ENCODE peak calls at places on chromosomes 16 and 17, in eight cellular contexts. B, X, Z, S, N, M, V and G are unnamed samples.
A peak's percentile ranks its signal among the peaks of the same experiment; 100 is the strongest.

GRCh38 chr16:30185683-30186421 is 2.5 kb downstream of the CORO1A start:
- DNase-seq in B (no peak), X (no peak), Z (peak; percentile 16), S (no peak), N (no peak), M (peak; percentile 88), V (no peak), G (no peak)

GRCh38 chr16:68367034-68367433 is 56.2 kb downstream of the PRMT7 start:
- DNase-seq in B (no peak), X (peak; percentile 32), Z (peak; percentile 73), S (peak; percentile 53), N (no peak), M (no peak), V (peak; percentile 61), G (peak; percentile 74)

GRCh38 chr16:19138601-19139000 is 24.8 kb downstream of the ITPRIPL2 start:
- DNase-seq in B (no peak), X (peak; percentile 95), Z (no peak), S (peak; percentile 89), N (peak; percentile 91), M (peak; percentile 85), V (peak; percentile 76), G (peak; percentile 65)

GRCh38 chr17:4833941-4834501 is 881 bp downstream of the MINK1 start:
- DNase-seq in B (peak; percentile 33), X (peak; percentile 65), Z (no peak), S (peak; percentile 70), N (peak; percentile 24), M (peak; percentile 71), V (peak; percentile 61), G (peak; percentile 37)

GRCh38 chr16:90018297-90019200 is 707 bp downstream of the DBNDD1 start:
- DNase-seq in B (no peak), X (no peak), Z (peak; percentile 34), S (no peak), N (no peak), M (no peak), V (peak; percentile 24), G (peak; percentile 43)

GRCh38 chr16:56734429-56734828 is 4.5 kb downstream of the NUP93 start:
- DNase-seq in B (no peak), X (no peak), Z (peak; percentile 40), S (no peak), N (no peak), M (no peak), V (peak; percentile 45), G (no peak)

GRCh38 chr16:13322357-13322756 is 421.0 kb downstream of the SHISA9 start:
- DNase-seq in B (no peak), X (no peak), Z (no peak), S (no peak), N (no peak), M (no peak), V (no peak), G (peak; percentile 95)

GRCh38 chr16:4641306-4641687 is 16.7 kb downstream of the MGRN1 start:
- DNase-seq in B (no peak), X (no peak), Z (no peak), S (no peak), N (no peak), M (no peak), V (no peak), G (no peak)

GRCh38 chr16:73993878-73994277 is 302.7 kb upstream of the PSMD7 start:
- DNase-seq in B (no peak), X (no peak), Z (no peak), S (no peak), N (no peak), M (no peak), V (no peak), G (no peak)

GRCh38 chr16:69890114-69890890 is 60.8 kb upstream of the CLEC18A start:
- DNase-seq in B (peak; percentile 48), X (peak; percentile 68), Z (no peak), S (peak; percentile 51), N (peak; percentile 27), M (peak; percentile 90), V (peak; percentile 63), G (peak; percentile 92)

GRCh38 chr17:50064253-50064991 is 8.5 kb downstream of the ITGA3 start:
- DNase-seq in B (peak; percentile 94), X (peak; percentile 92), Z (peak; percentile 33), S (peak; percentile 97), N (peak; percentile 96), M (peak; percentile 94), V (peak; percentile 99), G (peak; percentile 73)

DNA sequence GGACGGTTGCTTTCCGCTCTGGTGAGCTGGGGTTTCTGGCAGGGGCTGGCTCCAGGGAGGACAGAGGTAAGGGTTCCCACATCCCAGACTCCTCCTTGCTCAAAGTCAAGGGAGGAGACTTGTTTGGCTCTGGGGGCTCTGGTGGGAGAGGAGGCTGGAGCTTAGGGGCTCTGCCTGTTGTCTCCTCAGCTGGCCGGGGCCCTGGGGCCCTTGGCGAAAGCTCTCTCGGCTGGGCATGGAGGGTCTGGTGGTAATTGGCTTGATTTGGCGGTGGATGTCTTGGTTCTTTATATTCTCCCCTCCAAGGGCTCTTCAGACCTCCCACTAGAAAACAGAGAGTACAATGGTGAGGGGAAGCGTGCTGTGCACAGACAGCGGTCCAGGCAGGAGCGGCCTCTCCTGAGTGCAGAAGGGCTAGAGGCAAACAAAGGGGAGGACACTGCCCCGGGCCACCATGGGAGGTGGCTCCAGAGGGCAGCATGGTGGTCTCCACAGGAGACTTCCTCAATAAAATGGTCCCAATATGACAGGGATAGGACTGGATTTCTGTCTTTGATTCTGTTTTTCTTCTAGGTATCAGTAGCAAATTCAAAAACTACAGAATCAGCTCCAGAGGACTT is 5.7 kb upstream of the SPATA32 start:
- DNase-seq in B (no peak), X (no peak), Z (no peak), S (no peak), N (no peak), M (peak; percentile 68), V (no peak), G (no peak)
- H3K36me3 ChIP-seq in B (peaks cover 47% of the 10 kb centered on the region), X (peaks cover 34% of the 10 kb centered on the region), Z (peaks cover 86% of the 10 kb centered on the region), S (peaks cover 67% of the 10 kb centered on the region), N (peaks cover 50% of the 10 kb centered on the region), M (peaks cover 42% of the 10 kb centered on the region), V (peaks cover 52% of the 10 kb centered on the region), G (peaks cover 10% of the 10 kb centered on the region)

GRCh38 chr16:11729787-11730186 is 12.9 kb downstream of the TXNDC11 start:
- DNase-seq in B (no peak), X (no peak), Z (no peak), S (no peak), N (no peak), M (no peak), V (no peak), G (no peak)
- H3K9ac ChIP-seq in B (no peak overlapping the region), X (no peak overlapping the region), Z (no peak overlapping the region), S (no peak overlapping the region), N (no peak overlapping the region), M (no peak overlapping the region), V (no peak overlapping the region), G (no peak overlapping the region)

GRCh38 chr17:82897514-82898249 is 57.9 kb upstream of the ZNF750 start:
- DNase-seq in B (no peak), X (no peak), Z (no peak), S (no peak), N (no peak), M (peak; percentile 35), V (no peak), G (no peak)
- H3K36me3 ChIP-seq in B (no peaks in the 10 kb centered on the region), X (no peaks in the 10 kb centered on the region), Z (peaks cover 57% of the 10 kb centered on the region), S (no peaks in the 10 kb centered on the region), N (no peaks in the 10 kb centered on the region), M (peaks cover 5% of the 10 kb centered on the region), V (no peaks in the 10 kb centered on the region), G (no peaks in the 10 kb centered on the region)

GRCh38 chr17:38886643-38887010 is 16.8 kb downstream of the LASP1 start:
- DNase-seq in B (no peak), X (no peak), Z (no peak), S (no peak), N (no peak), M (no peak), V (no peak), G (no peak)
- H3K9ac ChIP-seq in B (no peak overlapping the region), X (no peak overlapping the region), Z (no peak overlapping the region), S (no peak overlapping the region), N (no peak overlapping the region), M (no peak overlapping the region), V (no peak overlapping the region), G (no peak overlapping the region)

GRCh38 chr16:58533751-58534470 is 18.6 kb downstream of the SETD6 start:
- DNase-seq in B (peak; percentile 10), X (no peak), Z (no peak), S (no peak), N (no peak), M (no peak), V (no peak), G (no peak)
- H3K36me3 ChIP-seq in B (peaks cover 77% of the 10 kb centered on the region), X (peaks cover 26% of the 10 kb centered on the region), Z (peaks cover 94% of the 10 kb centered on the region), S (peaks cover 96% of the 10 kb centered on the region), N (peaks cover 59% of the 10 kb centered on the region), M (peaks cover 68% of the 10 kb centered on the region), V (peaks cover 76% of the 10 kb centered on the region), G (peaks cover 28% of the 10 kb centered on the region)

GRCh38 chr17:7833011-7833794 is 814 bp upstream of the KDM6B start:
- DNase-seq in B (no peak), X (no peak), Z (no peak), S (no peak), N (no peak), M (peak; percentile 78), V (no peak), G (no peak)

GRCh38 chr17:7834554-7834890 is 505 bp downstream of the KDM6B start:
- DNase-seq in B (no peak), X (peak; percentile 51), Z (peak; percentile 28), S (peak; percentile 77), N (peak; percentile 58), M (peak; percentile 89), V (peak; percentile 61), G (no peak)

GRCh38 chr17:7832431-7832830 is 1.6 kb upstream of the KDM6B start:
- DNase-seq in B (no peak), X (no peak), Z (no peak), S (no peak), N (no peak), M (no peak), V (no peak), G (no peak)

GRCh38 chr17:7834891-7835817 is 1.1 kb downstream of the KDM6B start:
- DNase-seq in B (peak; percentile 95), X (peak; percentile 98), Z (peak; percentile 92), S (peak; percentile 99), N (peak; percentile 98), M (peak; percentile 99), V (peak; percentile 98), G (peak; percentile 100)

DNA sequence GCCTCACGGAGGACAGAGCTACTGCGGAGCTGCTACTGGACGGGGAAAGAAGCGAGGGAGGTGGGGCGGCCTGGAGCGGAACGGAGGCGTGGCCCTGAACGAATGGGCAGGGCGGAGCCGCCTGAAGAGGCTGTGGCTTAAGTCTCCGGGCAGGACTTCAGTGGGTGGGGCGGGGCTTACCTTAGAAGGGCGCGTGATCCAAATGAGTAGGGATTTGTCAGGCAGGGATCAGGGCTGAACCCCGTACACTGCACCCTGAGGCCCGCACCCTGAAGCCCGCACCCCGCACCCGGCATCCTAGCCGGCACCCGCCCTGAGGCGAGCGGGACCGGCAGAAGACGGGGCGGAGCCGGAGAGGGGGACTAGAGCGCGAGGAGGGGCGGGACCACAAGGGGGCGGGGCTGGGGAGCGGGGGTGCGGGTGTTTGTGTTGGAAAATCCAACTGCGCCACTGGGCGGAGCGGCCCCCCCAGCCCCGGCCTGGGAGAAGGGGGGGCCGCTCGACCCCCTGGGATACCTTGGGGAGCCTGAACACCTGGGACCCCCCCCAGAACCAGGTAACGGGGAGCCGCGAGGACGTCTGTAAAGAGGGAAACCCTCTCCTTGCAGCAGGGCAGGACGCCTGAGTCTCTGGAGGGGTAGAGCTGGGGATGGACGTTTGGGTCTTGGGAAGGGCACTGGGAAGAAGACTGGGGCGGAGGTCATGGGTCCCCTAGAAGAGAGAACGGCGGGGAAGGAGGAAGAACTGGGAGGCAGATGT is at the start of gene KDM6B:
- DNase-seq in B (peak; percentile 78), X (peak; percentile 88), Z (peak; percentile 82), S (peak; percentile 97), N (peak; percentile 88), M (peak; percentile 97), V (peak; percentile 98), G (peak; percentile 94)
- H3K9ac ChIP-seq in B (peak within 1 kb of the TSS; percentile 94), X (peak within 1 kb of the TSS; percentile 89), Z (peak within 1 kb of the TSS; percentile 91), S (peak within 1 kb of the TSS; percentile 81), N (peak within 1 kb of the TSS; percentile 95), M (peak within 1 kb of the TSS; percentile 80), V (peak within 1 kb of the TSS; percentile 96), G (peak within 1 kb of the TSS; percentile 65)

GRCh38 chr17:75142236-75142971 is 10.9 kb upstream of the NT5C start:
- DNase-seq in B (no peak), X (no peak), Z (no peak), S (no peak), N (no peak), M (no peak), V (no peak), G (peak; percentile 36)
- H3K36me3 ChIP-seq in B (peaks cover 75% of the 10 kb centered on the region), X (peaks cover 7% of the 10 kb centered on the region), Z (peaks cover 95% of the 10 kb centered on the region), S (peaks cover 46% of the 10 kb centered on the region), N (peaks cover 54% of the 10 kb centered on the region), M (no peaks in the 10 kb centered on the region), V (peaks cover 36% of the 10 kb centered on the region), G (peaks cover 24% of the 10 kb centered on the region)